ENCODE peak calls at places on chromosomes 1 and 21, in six cellular contexts. One of them, this sample, is unnamed.

GRCh38 chr1:118219438-118219837 is 34.4 kb upstream of the SPAG17 start:
- DNase-seq in thyroid gland: no peak
- DNase-seq in uterus: no peak
- DNase-seq in heart left ventricle: no peak
- DNase-seq in nephron progenitor cell: no peak
- DNase-seq in progenitor cell of endocrine pancreas: no peak
- DNase-seq in this sample: no peak

GRCh38 chr1:200676829-200677228 is 7.1 kb upstream of the DDX59 start:
- DNase-seq in nephron progenitor cell: no peak
- DNase-seq in uterus: no peak
- DNase-seq in thyroid gland: no peak
- DNase-seq in progenitor cell of endocrine pancreas: no peak
- DNase-seq in heart left ventricle: no peak
- DNase-seq in this sample: no peak

GRCh38 chr1:74847720-74848119 is 114.8 kb downstream of the TYW3 start:
- DNase-seq in uterus: no peak
- DNase-seq in progenitor cell of endocrine pancreas: no peak
- DNase-seq in nephron progenitor cell: no peak
- DNase-seq in thyroid gland: no peak
- DNase-seq in heart left ventricle: no peak
- DNase-seq in this sample: no peak

GRCh38 chr1:12031039-12031980 is 12.0 kb downstream of the MIIP start:
- DNase-seq in heart left ventricle: no peak
- DNase-seq in nephron progenitor cell: peak
- DNase-seq in progenitor cell of endocrine pancreas: no peak
- DNase-seq in thyroid gland: peak
- DNase-seq in uterus: no peak
- DNase-seq in this sample: no peak

GRCh38 chr1:226676381-226676780 is 62.7 kb downstream of the ITPKB start:
- DNase-seq in uterus: no peak
- DNase-seq in progenitor cell of endocrine pancreas: no peak
- DNase-seq in thyroid gland: no peak
- DNase-seq in heart left ventricle: no peak
- DNase-seq in nephron progenitor cell: no peak
- DNase-seq in this sample: no peak

GRCh38 chr1:24151175-24151533 is 8.2 kb upstream of the IL22RA1 start:
- DNase-seq in uterus: no peak
- DNase-seq in nephron progenitor cell: peak
- DNase-seq in progenitor cell of endocrine pancreas: peak
- DNase-seq in heart left ventricle: no peak
- DNase-seq in thyroid gland: peak
- DNase-seq in this sample: no peak

GRCh38 chr1:102566182-102566581 is 542.1 kb downstream of the COL11A1 start:
- DNase-seq in uterus: no peak
- DNase-seq in thyroid gland: no peak
- DNase-seq in progenitor cell of endocrine pancreas: no peak
- DNase-seq in nephron progenitor cell: no peak
- DNase-seq in heart left ventricle: no peak
- DNase-seq in this sample: no peak

GRCh38 chr21:16285646-16286223 is 556.0 kb downstream of the USP25 start:
- DNase-seq in heart left ventricle: no peak
- DNase-seq in nephron progenitor cell: no peak
- DNase-seq in thyroid gland: peak
- DNase-seq in uterus: no peak
- DNase-seq in progenitor cell of endocrine pancreas: no peak
- DNase-seq in this sample: no peak

GRCh38 chr1:239566074-239566473 is 179.7 kb downstream of the CHRM3 start:
- DNase-seq in nephron progenitor cell: no peak
- DNase-seq in uterus: no peak
- DNase-seq in progenitor cell of endocrine pancreas: no peak
- DNase-seq in heart left ventricle: no peak
- DNase-seq in thyroid gland: no peak
- DNase-seq in this sample: no peak

GRCh38 chr1:205440476-205441317 is 15.1 kb downstream of the BLACAT1 start:
- DNase-seq in uterus: peak
- DNase-seq in thyroid gland: peak
- DNase-seq in nephron progenitor cell: peak
- DNase-seq in heart left ventricle: no peak
- DNase-seq in progenitor cell of endocrine pancreas: no peak
- DNase-seq in this sample: no peak

GRCh38 chr1:163055005-163055404 is 14.2 kb upstream of the RGS4 start:
- DNase-seq in uterus: no peak
- DNase-seq in progenitor cell of endocrine pancreas: no peak
- DNase-seq in nephron progenitor cell: no peak
- DNase-seq in thyroid gland: no peak
- DNase-seq in heart left ventricle: no peak
- DNase-seq in this sample: no peak

GRCh38 chr21:17679002-17679600 is 66.4 kb upstream of the BTG3 start:
- DNase-seq in uterus: no peak
- DNase-seq in heart left ventricle: no peak
- DNase-seq in nephron progenitor cell: no peak
- DNase-seq in progenitor cell of endocrine pancreas: no peak
- DNase-seq in thyroid gland: no peak
- DNase-seq in this sample: no peak

GRCh38 chr1:85330711-85331290 is 54.4 kb upstream of the BCL10 start:
- DNase-seq in nephron progenitor cell: no peak
- DNase-seq in thyroid gland: peak
- DNase-seq in uterus: peak
- DNase-seq in heart left ventricle: peak
- DNase-seq in progenitor cell of endocrine pancreas: no peak
- DNase-seq in this sample: no peak

GRCh38 chr1:165910764-165911421 is 83.5 kb downstream of the UCK2 start:
- DNase-seq in progenitor cell of endocrine pancreas: no peak
- DNase-seq in nephron progenitor cell: no peak
- DNase-seq in heart left ventricle: peak
- DNase-seq in uterus: peak
- DNase-seq in thyroid gland: no peak
- DNase-seq in this sample: no peak

GRCh38 chr21:38434913-38435533 is 63.3 kb downstream of the ERG start:
- DNase-seq in heart left ventricle: no peak
- DNase-seq in nephron progenitor cell: no peak
- DNase-seq in uterus: no peak
- DNase-seq in thyroid gland: no peak
- DNase-seq in progenitor cell of endocrine pancreas: no peak
- DNase-seq in this sample: no peak

GRCh38 chr1:208093754-208094719 is 150.1 kb downstream of the PLXNA2 start:
- DNase-seq in thyroid gland: peak
- DNase-seq in progenitor cell of endocrine pancreas: peak
- DNase-seq in nephron progenitor cell: peak
- DNase-seq in heart left ventricle: peak
- DNase-seq in uterus: peak
- DNase-seq in this sample: no peak

GRCh38 chr1:8625981-8626898 is 191.2 kb downstream of the RERE start:
- DNase-seq in progenitor cell of endocrine pancreas: no peak
- DNase-seq in nephron progenitor cell: no peak
- DNase-seq in thyroid gland: no peak
- DNase-seq in heart left ventricle: no peak
- DNase-seq in uterus: no peak
- DNase-seq in this sample: no peak

GRCh38 chr1:62407398-62408009 is 29.3 kb upstream of the USP1 start:
- DNase-seq in progenitor cell of endocrine pancreas: no peak
- DNase-seq in thyroid gland: no peak
- DNase-seq in nephron progenitor cell: peak
- DNase-seq in uterus: no peak
- DNase-seq in heart left ventricle: no peak
- DNase-seq in this sample: no peak

GRCh38 chr1:9687876-9688582 is 36.5 kb downstream of the PIK3CD start:
- DNase-seq in progenitor cell of endocrine pancreas: peak
- DNase-seq in heart left ventricle: no peak
- DNase-seq in uterus: peak
- DNase-seq in thyroid gland: peak
- DNase-seq in nephron progenitor cell: peak
- DNase-seq in this sample: no peak

GRCh38 chr1:154819628-154820590 is 50.2 kb downstream of the KCNN3 start:
- DNase-seq in nephron progenitor cell: peak
- DNase-seq in progenitor cell of endocrine pancreas: peak
- DNase-seq in uterus: no peak
- DNase-seq in heart left ventricle: no peak
- DNase-seq in thyroid gland: no peak
- DNase-seq in this sample: no peak

GRCh38 chr1:3023994-3024393 is 2.7 kb downstream of the ACTRT2 start:
- DNase-seq in nephron progenitor cell: no peak
- DNase-seq in uterus: no peak
- DNase-seq in thyroid gland: no peak
- DNase-seq in heart left ventricle: no peak
- DNase-seq in progenitor cell of endocrine pancreas: no peak
- DNase-seq in this sample: no peak
- TF ChIP-seq CTCF in nephron progenitor cell: no peak
- TF ChIP-seq CTCF in uterus: no peak
- TF ChIP-seq CTCF in thyroid gland: no peak
- TF ChIP-seq CTCF in heart left ventricle: no peak
- TF ChIP-seq CTCF in progenitor cell of endocrine pancreas: no peak
- TF ChIP-seq CTCF in this sample: no peak

GRCh38 chr1:47333922-47334764 is 553 bp downstream of the CMPK1 start:
- DNase-seq in thyroid gland: peak
- DNase-seq in progenitor cell of endocrine pancreas: peak
- DNase-seq in heart left ventricle: peak
- DNase-seq in uterus: peak
- DNase-seq in nephron progenitor cell: peak
- DNase-seq in this sample: peak
- TF ChIP-seq CTCF in thyroid gland: no peak
- TF ChIP-seq CTCF in progenitor cell of endocrine pancreas: peak
- TF ChIP-seq CTCF in heart left ventricle: peak
- TF ChIP-seq CTCF in uterus: no peak
- TF ChIP-seq CTCF in nephron progenitor cell: no peak
- TF ChIP-seq CTCF in this sample: peak

GRCh38 chr1:99702221-99702620 is 56.3 kb downstream of the PALMD start:
- DNase-seq in progenitor cell of endocrine pancreas: no peak
- DNase-seq in nephron progenitor cell: no peak
- DNase-seq in heart left ventricle: no peak
- DNase-seq in thyroid gland: no peak
- DNase-seq in uterus: no peak
- DNase-seq in this sample: no peak

GRCh38 chr1:99700020-99700419 is 54.1 kb downstream of the PALMD start:
- DNase-seq in heart left ventricle: no peak
- DNase-seq in uterus: no peak
- DNase-seq in progenitor cell of endocrine pancreas: no peak
- DNase-seq in thyroid gland: no peak
- DNase-seq in nephron progenitor cell: no peak
- DNase-seq in this sample: no peak

GRCh38 chr1:99696616-99697015 is 50.7 kb downstream of the PALMD start:
- DNase-seq in thyroid gland: no peak
- DNase-seq in progenitor cell of endocrine pancreas: no peak
- DNase-seq in heart left ventricle: no peak
- DNase-seq in uterus: no peak
- DNase-seq in nephron progenitor cell: no peak
- DNase-seq in this sample: no peak

DNA sequence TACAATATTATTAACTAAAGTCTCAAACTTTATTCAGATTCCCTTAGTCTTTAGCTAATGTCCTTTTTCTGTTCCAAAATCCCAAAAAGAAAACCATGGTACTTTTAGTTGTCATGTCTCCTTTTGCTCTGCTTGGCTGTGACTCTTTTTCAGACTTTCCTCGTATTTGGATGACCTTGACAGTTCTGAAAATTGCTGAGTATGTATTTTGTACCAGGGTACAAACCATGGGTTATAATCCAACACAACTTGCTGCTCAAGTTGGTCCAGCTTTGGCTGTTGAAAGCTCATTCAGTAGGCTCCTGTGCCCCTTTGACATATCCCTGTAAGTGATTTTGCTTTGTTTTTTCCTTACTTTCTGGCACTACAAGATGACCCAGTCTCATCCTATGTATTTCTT is 51.7 kb downstream of the PALMD start:
- DNase-seq in uterus: no peak
- DNase-seq in thyroid gland: no peak
- DNase-seq in heart left ventricle: no peak
- DNase-seq in nephron progenitor cell: no peak
- DNase-seq in progenitor cell of endocrine pancreas: no peak
- DNase-seq in this sample: no peak
- TF ChIP-seq CTCF in uterus: no peak
- TF ChIP-seq CTCF in thyroid gland: no peak
- TF ChIP-seq CTCF in heart left ventricle: no peak
- TF ChIP-seq CTCF in nephron progenitor cell: no peak
- TF ChIP-seq CTCF in progenitor cell of endocrine pancreas: no peak
- TF ChIP-seq CTCF in this sample: no peak

DNA sequence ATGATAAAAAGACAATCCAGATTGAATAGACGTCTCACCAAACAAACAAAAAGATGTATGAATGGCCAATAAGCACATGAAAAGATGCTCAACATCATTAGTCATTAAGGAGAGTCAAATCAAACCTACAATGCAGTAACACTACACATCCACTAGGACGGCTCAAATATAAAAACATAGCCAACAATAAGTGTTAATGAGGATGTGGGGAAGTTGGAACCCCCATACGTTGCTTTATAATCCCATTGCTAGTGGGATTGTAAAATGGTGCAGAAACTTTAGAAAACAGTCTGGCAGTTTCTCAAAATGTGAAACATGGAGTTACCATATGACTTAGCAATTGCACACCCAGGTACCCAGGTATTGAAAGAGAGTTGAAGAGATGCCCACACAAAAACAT is 14.7 kb upstream of the IL24 start:
- DNase-seq in uterus: no peak
- DNase-seq in progenitor cell of endocrine pancreas: no peak
- DNase-seq in nephron progenitor cell: no peak
- DNase-seq in thyroid gland: no peak
- DNase-seq in heart left ventricle: no peak
- DNase-seq in this sample: no peak
- TF ChIP-seq CTCF in uterus: no peak
- TF ChIP-seq CTCF in progenitor cell of endocrine pancreas: peak
- TF ChIP-seq CTCF in nephron progenitor cell: peak
- TF ChIP-seq CTCF in thyroid gland: no peak
- TF ChIP-seq CTCF in heart left ventricle: no peak
- TF ChIP-seq CTCF in this sample: no peak

GRCh38 chr1:43367904-43368645 is at the start of gene ELOVL1:
- DNase-seq in nephron progenitor cell: peak
- DNase-seq in progenitor cell of endocrine pancreas: peak
- DNase-seq in uterus: peak
- DNase-seq in heart left ventricle: peak
- DNase-seq in thyroid gland: peak
- DNase-seq in this sample: peak
- TF ChIP-seq CTCF in nephron progenitor cell: no peak
- TF ChIP-seq CTCF in progenitor cell of endocrine pancreas: peak
- TF ChIP-seq CTCF in uterus: peak
- TF ChIP-seq CTCF in heart left ventricle: no peak
- TF ChIP-seq CTCF in thyroid gland: peak
- TF ChIP-seq CTCF in this sample: peak

This sample was measured in esophagus muscularis mucosa.